ENCODE peak calls at places on chromosomes 11 and 22, in six cellular contexts. L is right lobe of liver, B is astrocyte, F is heart right ventricle, Q is left ventricle myocardium inferior, R is fibroblast of lung. K is an unnamed sample.

GRCh38 chr22:45284705-45285305 is at the start of gene UPK3A:
- DNase-seq in L (peak; percentile 84), B (no peak), F (peak; percentile 76), Q (peak; percentile 80), R (no peak), K (peak; percentile 32)

GRCh38 chr11:118631109-118631508 is 23.7 kb downstream of the PHLDB1 start:
- DNase-seq in L (no peak), B (no peak), F (no peak), Q (no peak), R (no peak), K (no peak)

GRCh38 chr22:50481440-50482106 is at the start of gene ADM2:
- DNase-seq in L (peak; percentile 65), B (no peak), F (peak; percentile 40), Q (no peak), R (peak; percentile 31), K (no peak)

GRCh38 chr22:39593061-39593930 is 22.7 kb downstream of the CACNA1I start:
- DNase-seq in L (no peak), B (no peak), F (no peak), Q (no peak), R (peak; percentile 24), K (no peak)

GRCh38 chr11:95926714-95927113 is 2.8 kb upstream of the MTMR2 start:
- DNase-seq in L (no peak), B (no peak), F (no peak), Q (no peak), R (no peak), K (no peak)

GRCh38 chr11:70454197-70454767 is 56.0 kb downstream of the CTTN start:
- DNase-seq in L (no peak), B (no peak), F (no peak), Q (no peak), R (no peak), K (no peak)

GRCh38 chr22:35257321-35258143 is at the start of gene HMGXB4:
- DNase-seq in L (peak; percentile 89), B (peak; percentile 84), F (peak; percentile 88), Q (peak; percentile 91), R (peak; percentile 88), K (peak; percentile 82)

GRCh38 chr11:111298466-111299110 is at the start of gene POU2AF3:
- DNase-seq in L (no peak), B (peak; percentile 8), F (peak; percentile 18), Q (no peak), R (no peak), K (no peak)

GRCh38 chr11:50188040-50188439 is 155.4 kb downstream of the OR4C45 start:
- DNase-seq in L (no peak), B (no peak), F (no peak), Q (no peak), R (no peak), K (no peak)

GRCh38 chr22:21102659-21103267 is 57.0 kb downstream of the LRRC74B start:
- DNase-seq in L (peak; percentile 74), B (peak; percentile 9), F (peak; percentile 72), Q (peak; percentile 66), R (peak; percentile 54), K (peak; percentile 31)

GRCh38 chr11:119705362-119705761 is 23.6 kb downstream of the NECTIN1 start:
- DNase-seq in L (no peak), B (no peak), F (no peak), Q (no peak), R (no peak), K (no peak)

GRCh38 chr11:37500425-37500824 is 902.4 kb upstream of the RAG2 start:
- DNase-seq in L (no peak), B (peak; percentile 44), F (no peak), Q (no peak), R (no peak), K (peak; percentile 74)

GRCh38 chr11:22670803-22671202 is 4.4 kb downstream of the GAS2 start:
- DNase-seq in L (no peak), B (no peak), F (no peak), Q (no peak), R (peak; percentile 2), K (peak; percentile 19)

GRCh38 chr11:21514298-21514697 is 678.6 kb upstream of the ANO5 start:
- DNase-seq in L (peak; percentile 34), B (no peak), F (no peak), Q (no peak), R (no peak), K (no peak)

GRCh38 chr11:67468056-67468455 is 995 bp downstream of the TMEM134 start:
- DNase-seq in L (peak; percentile 85), B (peak; percentile 20), F (no peak), Q (no peak), R (no peak), K (peak; percentile 92)

GRCh38 chr22:42814215-42814614 is 42.9 kb downstream of the ARFGAP3 start:
- DNase-seq in L (no peak), B (no peak), F (no peak), Q (no peak), R (no peak), K (no peak)

GRCh38 chr11:95335989-95336388 is 105.0 kb upstream of the SESN3 start:
- DNase-seq in L (no peak), B (no peak), F (no peak), Q (no peak), R (no peak), K (no peak)

GRCh38 chr11:31641477-31642062 is 132.0 kb downstream of the ELP4 start:
- DNase-seq in L (peak; percentile 14), B (peak; percentile 32), F (no peak), Q (no peak), R (peak; percentile 43), K (no peak)

GRCh38 chr22:25199726-25200520 is at the start of gene CRYBB3:
- DNase-seq in L (no peak), B (no peak), F (no peak), Q (no peak), R (no peak), K (no peak)

GRCh38 chr11:109654091-109654490 is 232.1 kb downstream of the C11orf87 start:
- DNase-seq in L (no peak), B (no peak), F (no peak), Q (no peak), R (no peak), K (peak; percentile 26)

GRCh38 chr11:36010010-36010740 is 66.3 kb downstream of the LDLRAD3 start:
- DNase-seq in L (no peak), B (no peak), F (no peak), Q (no peak), R (peak; percentile 80), K (peak; percentile 45)

GRCh38 chr11:68066742-68067141 is 27.9 kb downstream of the TCIRG1 start:
- DNase-seq in L (no peak), B (peak; percentile 25), F (no peak), Q (no peak), R (no peak), K (no peak)

GRCh38 chr11:24234822-24235508 is 261.9 kb upstream of the LUZP2 start:
- DNase-seq in L (peak; percentile 57), B (peak; percentile 42), F (no peak), Q (no peak), R (peak; percentile 72), K (no peak)

GRCh38 chr11:11306855-11307254 is 46.2 kb downstream of the CSNK2A3 start:
- DNase-seq in L (no peak), B (no peak), F (no peak), Q (no peak), R (no peak), K (peak; percentile 41)

GRCh38 chr11:36376888-36377758 is 81.0 kb downstream of the PRR5L start:
- DNase-seq in L (peak; percentile 56), B (peak; percentile 48), F (peak; percentile 60), Q (peak; percentile 52), R (no peak), K (peak; percentile 54)

GRCh38 chr22:22515890-22516289 is 4.2 kb downstream of the ZNF280A start:
- DNase-seq in L (no peak), B (no peak), F (no peak), Q (no peak), R (no peak), K (no peak)
- H3K27me3 ChIP-seq in L (no peaks in the 10 kb centered on the region), B (no peaks in the 10 kb centered on the region), F (peaks cover 35% of the 10 kb centered on the region), Q (peaks cover 87% of the 10 kb centered on the region), R (no peaks in the 10 kb centered on the region), K (no peaks in the 10 kb centered on the region)

DNA sequence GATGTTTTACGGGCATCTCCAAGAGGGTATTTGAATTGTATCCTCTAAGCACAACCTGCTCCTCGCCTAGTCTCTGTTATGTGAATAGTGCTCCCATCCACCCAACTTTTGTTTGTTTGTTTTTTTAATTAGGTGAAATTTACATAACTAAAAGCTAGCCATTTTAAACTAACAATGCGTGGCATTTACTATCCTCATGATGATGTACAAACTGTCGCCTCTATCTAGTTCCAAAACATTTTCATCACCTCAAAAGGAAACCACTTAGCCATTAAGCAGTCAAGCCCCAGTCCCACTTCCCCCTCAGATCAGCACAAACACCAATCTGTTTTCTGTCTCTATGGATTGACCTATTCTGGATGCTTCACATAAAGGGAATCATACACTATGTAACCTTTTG is 3.9 kb downstream of the SYN3 start:
- DNase-seq in L (no peak), B (no peak), F (no peak), Q (no peak), R (no peak), K (no peak)
- H3K4me3 ChIP-seq in L (no peak overlapping the region), B (no peak overlapping the region), F (no peak overlapping the region), Q (no peak overlapping the region), R (no peak overlapping the region), K (no peak overlapping the region)

GRCh38 chr11:125670131-125670530 is 10.5 kb downstream of the ACRV1 start:
- DNase-seq in L (no peak), B (no peak), F (no peak), Q (no peak), R (no peak), K (no peak)

GRCh38 chr11:125667151-125667550 is 13.5 kb downstream of the ACRV1 start:
- DNase-seq in L (no peak), B (no peak), F (no peak), Q (no peak), R (no peak), K (no peak)

GRCh38 chr11:125674210-125674609 is 6.4 kb downstream of the ACRV1 start:
- DNase-seq in L (no peak), B (no peak), F (no peak), Q (no peak), R (no peak), K (no peak)

GRCh38 chr11:125675196-125675595 is 5.5 kb downstream of the ACRV1 start:
- DNase-seq in L (no peak), B (no peak), F (no peak), Q (no peak), R (peak; percentile 42), K (no peak)

DNA sequence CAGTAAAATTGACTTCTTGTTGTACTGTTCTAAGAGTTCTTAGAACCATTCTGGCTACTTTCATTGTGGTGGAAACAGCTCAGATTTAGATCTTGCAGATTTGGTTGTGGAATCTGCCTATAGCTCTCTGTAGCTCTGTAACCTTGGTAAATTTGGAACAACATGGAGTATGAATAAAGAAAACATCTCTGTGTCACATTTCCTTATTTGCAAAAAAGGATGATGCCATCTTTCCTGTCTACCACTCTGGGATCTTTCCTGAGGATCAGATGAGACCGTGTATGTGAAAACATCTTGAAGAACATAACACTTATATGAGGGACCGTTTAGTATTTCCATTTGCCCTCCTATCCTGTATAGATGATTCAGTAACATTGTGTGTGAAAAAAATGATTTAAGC is 9.1 kb downstream of the ACRV1 start:
- DNase-seq in L (no peak), B (no peak), F (no peak), Q (no peak), R (no peak), K (no peak)
- TF ChIP-seq CTCF in L (no peak), B (no peak), F (no peak), Q (no peak), R (no peak), K (no peak)

GRCh38 chr11:17476317-17477083 is at the start of gene ABCC8:
- DNase-seq in L (no peak), B (no peak), F (no peak), Q (no peak), R (no peak), K (peak; percentile 15)
- H3K27me3 ChIP-seq in L (no peaks in the 10 kb centered on the region), B (peaks cover 49% of the 10 kb centered on the region), F (peaks cover 75% of the 10 kb centered on the region), Q (peaks cover 73% of the 10 kb centered on the region), R (peaks cover 16% of the 10 kb centered on the region), K (peaks cover 25% of the 10 kb centered on the region)

GRCh38 chr22:37229805-37230672 is 14.0 kb downstream of the RAC2 start:
- DNase-seq in L (peak; percentile 59), B (peak; percentile 62), F (no peak), Q (peak; percentile 46), R (no peak), K (peak; percentile 55)
- H3K4me3 ChIP-seq in L (no peak overlapping the region), B (no peak overlapping the region), F (no peak overlapping the region), Q (no peak overlapping the region), R (no peak overlapping the region), K (no peak overlapping the region)